ENCODE peak calls at places on chromosome 13, in seven cellular contexts. G is NCI-H345; D is activated naive CD4-positive, alpha-beta T cell treated with anti-CD3 and anti-CD28 coated beads, Interleukin-2, amount 10 ng/mL, durations not matched to agents 7 days and 5 days; Y is activated T-cell treated with anti-CD3 and anti-CD28 coated beads for 1 hour; F is activated CD4-positive, alpha-beta T cell treated with anti-CD3 and anti-CD28 coated beads, Interleukin-2, amount 50 U/mL, for 1 hour; H is ascending aorta; C is activated CD8-positive, alpha-beta memory T cell treated with anti-CD3 and anti-CD28 coated beads, Interleukin-2, amount 50 U/mL, for 4 hours. T is an unnamed sample.

GRCh38 chr13:72637561-72637960 is 89.9 kb downstream of the MZT1 start:
- DNase-seq in G (no peak), C (no peak), H (no peak), D (no peak), Y (no peak), F (no peak), T (no peak)

GRCh38 chr13:62327367-62327766 is 911.7 kb upstream of the PCDH20 start:
- DNase-seq in Y (no peak), C (no peak), G (no peak), D (no peak), F (no peak), H (no peak), T (no peak)

GRCh38 chr13:45229172-45229571 is 28.3 kb upstream of the KCTD4 start:
- DNase-seq in F (no peak), G (no peak), D (no peak), H (no peak), C (no peak), Y (no peak), T (no peak)

GRCh38 chr13:114107686-114108081 is 24.7 kb downstream of the RASA3 start:
- DNase-seq in H (no peak), C (peak; percentile 12), D (no peak), G (no peak), F (no peak), Y (no peak), T (no peak)

GRCh38 chr13:74871671-74872070 is 610.3 kb downstream of the TBC1D4 start:
- DNase-seq in F (no peak), H (no peak), Y (no peak), G (no peak), D (no peak), C (no peak), T (no peak)

GRCh38 chr13:24196593-24197197 is 36.2 kb downstream of the SPATA13 start:
- DNase-seq in C (no peak), D (no peak), Y (no peak), G (no peak), F (no peak), H (no peak), T (no peak)

GRCh38 chr13:104106705-104107393 is 1040.6 kb upstream of the SLC10A2 start:
- DNase-seq in Y (no peak), H (no peak), D (no peak), C (no peak), G (no peak), F (no peak), T (no peak)

GRCh38 chr13:40031031-40031430 is 375.6 kb downstream of the COG6 start:
- DNase-seq in F (no peak), Y (no peak), G (no peak), D (no peak), C (no peak), H (no peak), T (no peak)

GRCh38 chr13:98480915-98481510 is 95.9 kb downstream of the STK24 start:
- DNase-seq in F (peak; percentile 15), D (no peak), C (no peak), Y (no peak), G (no peak), H (no peak), T (no peak)

GRCh38 chr13:42892760-42893159 is 99.3 kb downstream of the EPSTI1 start:
- DNase-seq in G (no peak), C (no peak), D (no peak), H (no peak), Y (no peak), F (no peak), T (no peak)

GRCh38 chr13:53445682-53446081 is 417.1 kb downstream of the OLFM4 start:
- DNase-seq in F (no peak), H (no peak), C (no peak), D (no peak), Y (no peak), G (no peak), T (no peak)

GRCh38 chr13:87535911-87536310 is 135.3 kb upstream of the SLITRK5 start:
- DNase-seq in F (no peak), G (no peak), Y (no peak), D (no peak), H (no peak), C (no peak), T (no peak)

GRCh38 chr13:83780201-83780600 is 102.1 kb downstream of the SLITRK1 start:
- DNase-seq in D (no peak), C (no peak), H (no peak), G (no peak), Y (no peak), F (no peak), T (no peak)

T was measured in cerebellar nuclear complex.